ENCODE peak calls at places on chromosomes 3 and 15, in nine cellular contexts. Q is neural progenitor cell, O is AG10803, S is IMR-90, T is GM06990, R is LNCaP clone FGC, J is gastrocnemius medialis, M is BJ, Z is OCI-LY7. F is an unnamed sample.

GRCh38 chr3:111971533-111971932 is 7.3 kb upstream of the ABHD10 start:
- DNase-seq in O (no peak), R (no peak), Q (no peak), M (no peak), J (no peak), T (no peak), S (no peak), Z (no peak), F (no peak)

GRCh38 chr3:117910820-117911524 is 1123.7 kb downstream of the IGSF11 start:
- DNase-seq in O (no peak), J (no peak), R (no peak), Z (no peak), S (no peak), T (no peak), Q (no peak), M (no peak), F (peak; percentile 18)

GRCh38 chr3:29255854-29256696 is 24.8 kb upstream of the RBMS3 start:
- DNase-seq in O (no peak), J (no peak), M (no peak), Q (no peak), Z (no peak), R (no peak), T (no peak), S (peak; percentile 76), F (peak; percentile 45)

GRCh38 chr3:16692486-16693378 is 87.5 kb upstream of the DAZL start:
- DNase-seq in M (no peak), J (no peak), S (no peak), R (no peak), Z (no peak), Q (no peak), O (no peak), T (no peak), F (no peak)

GRCh38 chr3:61978460-61979419 is 394.6 kb downstream of the FEZF2 start:
- DNase-seq in O (no peak), S (no peak), T (no peak), R (peak; percentile 90), Q (no peak), J (no peak), M (no peak), Z (no peak), F (no peak)

GRCh38 chr3:18295171-18295920 is 129.8 kb downstream of the SATB1 start:
- DNase-seq in R (no peak), T (peak; percentile 19), M (peak; percentile 19), O (peak; percentile 88), Q (peak; percentile 81), J (no peak), Z (peak; percentile 68), S (peak; percentile 46), F (peak; percentile 56)

GRCh38 chr3:72231439-72232196 is 446.7 kb upstream of the PROK2 start:
- DNase-seq in J (no peak), S (no peak), M (no peak), R (no peak), T (no peak), O (no peak), Q (no peak), Z (no peak), F (peak; percentile 82)

GRCh38 chr3:52893723-52894122 is 3.6 kb downstream of the STIMATE start:
- DNase-seq in R (peak; percentile 46), O (no peak), Z (no peak), J (no peak), S (no peak), Q (no peak), M (no peak), T (no peak), F (no peak)

GRCh38 chr15:42046597-42046996 is 25.8 kb upstream of the PLA2G4E start:
- DNase-seq in T (no peak), Z (no peak), S (no peak), Q (no peak), M (no peak), O (no peak), J (no peak), R (peak; percentile 96), F (no peak)

GRCh38 chr3:62169871-62170660 is 203.3 kb downstream of the FEZF2 start:
- DNase-seq in M (no peak), J (no peak), R (no peak), Z (no peak), S (peak; percentile 56), O (peak; percentile 46), Q (no peak), T (no peak), F (peak; percentile 34)

GRCh38 chr3:121736112-121736511 is 13.4 kb downstream of the GOLGB1 start:
- DNase-seq in S (peak; percentile 39), R (no peak), Z (no peak), M (no peak), T (no peak), Q (no peak), J (no peak), O (no peak), F (peak; percentile 41)

GRCh38 chr15:43518073-43518761 is 809 bp downstream of the MAP1A start:
- DNase-seq in M (no peak), J (no peak), R (no peak), T (no peak), O (peak; percentile 42), Q (peak; percentile 70), Z (peak; percentile 74), S (peak; percentile 63), F (no peak)

GRCh38 chr3:194577985-194578905 is 55.0 kb downstream of the TMEM44 start:
- DNase-seq in S (peak; percentile 96), Z (no peak), J (no peak), O (peak; percentile 81), M (peak; percentile 66), Q (no peak), T (no peak), R (no peak), F (peak; percentile 96)

GRCh38 chr3:172342097-172342659 is 106.1 kb downstream of the GHSR start:
- DNase-seq in Q (no peak), M (no peak), Z (no peak), S (no peak), O (no peak), R (no peak), J (no peak), T (no peak), F (no peak)

GRCh38 chr3:141076821-141077571 is 25.8 kb downstream of the SPSB4 start:
- DNase-seq in S (peak; percentile 52), R (no peak), Z (no peak), O (peak; percentile 25), M (no peak), Q (peak; percentile 75), J (no peak), T (no peak), F (peak; percentile 51)

GRCh38 chr3:135992072-135992471 is 26.5 kb downstream of the PPP2R3A start:
- DNase-seq in T (no peak), Q (no peak), M (peak; percentile 76), O (peak; percentile 73), R (no peak), Z (no peak), J (no peak), S (peak; percentile 92), F (peak; percentile 92)

DNA sequence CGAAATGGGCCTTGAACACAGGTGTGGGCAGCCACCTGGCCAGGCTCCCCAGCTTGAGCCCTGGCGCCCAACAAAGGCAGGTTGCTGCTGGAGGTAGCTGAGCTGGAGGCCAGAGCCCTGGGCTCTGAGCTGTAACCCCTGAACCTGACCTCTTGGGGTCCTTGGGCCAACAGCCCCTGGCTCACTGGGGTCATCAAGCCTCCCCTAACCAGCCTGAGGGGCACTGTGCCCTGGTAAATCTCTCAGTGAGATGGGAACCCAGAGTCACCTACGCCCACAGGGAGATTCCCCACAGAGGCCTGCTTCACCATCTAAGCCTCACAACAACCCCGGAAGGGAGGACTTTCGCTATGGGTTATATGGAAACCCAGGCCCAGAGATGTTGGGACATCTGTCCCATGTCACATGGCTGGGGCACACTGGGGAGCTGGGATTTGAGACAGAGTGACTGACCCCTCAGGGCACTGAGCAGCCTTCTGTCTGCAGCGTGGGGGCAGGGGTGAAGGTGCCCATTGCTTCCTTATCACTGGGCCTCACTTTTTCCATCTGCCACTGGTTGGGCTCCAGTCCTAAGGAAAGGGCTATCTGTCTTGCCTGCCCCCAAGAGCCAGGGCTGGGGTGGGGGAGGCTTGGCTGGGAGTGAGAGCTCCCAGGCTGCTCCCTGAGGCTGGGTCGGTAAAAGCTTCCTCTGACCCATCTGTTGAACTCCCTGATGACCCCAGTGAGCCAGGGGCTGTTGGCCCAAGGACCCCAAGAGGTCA is 59.1 kb downstream of the IQSEC1 start:
- DNase-seq in S (no peak), T (peak; percentile 70), J (no peak), O (no peak), Z (peak; percentile 41), M (no peak), R (no peak), Q (no peak), F (no peak)
- H3K4me3 ChIP-seq in S (no peak overlapping the region), T (peak overlapping the region; percentile 61), J (no peak overlapping the region), O (no peak overlapping the region), Z (peak overlapping the region; percentile 64), M (no peak overlapping the region), R (no peak overlapping the region), Q (no peak overlapping the region), F (no peak overlapping the region)

DNA sequence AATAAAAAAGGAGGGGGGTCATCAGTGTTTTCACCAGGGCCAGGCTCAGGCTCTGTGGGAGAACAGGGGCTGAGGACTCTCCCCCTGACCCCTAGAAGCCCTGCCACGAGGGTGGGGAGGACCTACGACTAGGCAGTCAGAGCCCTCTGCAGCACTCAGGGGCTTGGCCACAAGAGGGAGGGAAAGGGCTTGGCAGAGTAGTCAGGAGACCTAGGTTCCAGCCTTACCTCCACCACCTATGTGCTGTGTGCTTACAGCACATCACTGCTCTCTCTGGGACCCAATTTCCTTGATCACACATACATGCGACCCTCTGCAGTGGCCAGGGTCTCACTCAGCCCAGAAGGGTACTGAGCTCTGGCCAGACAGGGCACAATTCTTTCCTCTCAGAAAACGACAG is 16.3 kb upstream of the SKIC8 start:
- DNase-seq in Z (peak; percentile 31), O (no peak), Q (peak; percentile 83), S (no peak), M (no peak), R (no peak), T (no peak), J (no peak), F (no peak)
- TF ChIP-seq CTCF in Z (peak; percentile 53), O (peak; percentile 39), Q (peak; percentile 56), S (peak; percentile 8), M (peak; percentile 45), R (peak; percentile 30), T (peak; percentile 49), J (no peak), F (no peak)

GRCh38 chr3:66702126-66702525 is 201.3 kb upstream of the LRIG1 start:
- DNase-seq in Z (no peak), S (peak; percentile 28), O (no peak), Q (no peak), J (no peak), M (no peak), T (no peak), R (no peak), F (no peak)
- H3K4me3 ChIP-seq in Z (no peak overlapping the region), S (no peak overlapping the region), O (no peak overlapping the region), Q (no peak overlapping the region), J (no peak overlapping the region), M (no peak overlapping the region), T (no peak overlapping the region), R (no peak overlapping the region), F (no peak overlapping the region)

DNA sequence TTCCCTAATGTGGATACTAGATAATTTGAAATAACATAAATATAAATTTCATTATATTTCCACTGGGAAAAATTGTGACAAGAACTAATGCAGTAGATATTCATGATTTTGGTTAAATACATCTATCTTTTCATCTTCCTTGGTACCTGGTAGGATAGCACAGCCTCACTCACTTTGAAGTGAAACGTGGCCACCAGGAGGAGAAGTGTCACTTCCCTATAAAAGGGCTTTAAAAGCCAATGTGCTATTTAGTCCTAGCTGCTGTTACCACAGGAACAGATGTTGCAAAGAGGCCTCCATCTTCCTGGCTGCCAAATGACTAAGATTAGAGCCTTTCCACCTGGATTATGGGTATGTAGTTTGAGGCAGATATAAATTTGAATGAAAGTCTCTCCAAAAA is 140.0 kb downstream of the PLOD2 start:
- DNase-seq in Z (no peak), R (no peak), S (no peak), T (no peak), M (no peak), O (no peak), Q (peak; percentile 4), J (no peak), F (peak; percentile 5)
- TF ChIP-seq CTCF in Z (no peak), R (peak; percentile 3), S (no peak), T (peak; percentile 3), M (no peak), O (no peak), Q (peak; percentile 15), J (no peak), F (no peak)